ENCODE peak calls at places on chromosomes 1 and 21, in ten cellular contexts. X, V, G, D, W, Y, O, M, Q and K are unnamed samples. For H3K27me3 and H3K4me1, the result is how much of the 10 kb centered on the place peaks cover.

GRCh38 chr1:52141513-52142219 is at the start of gene ZFYVE9:
- DNase-seq in X (peak), V (peak), G (peak), D (peak), W (peak), Y (peak), O (peak), M (peak), Q (peak), K (peak)

GRCh38 chr1:4048076-4048475 is 148.0 kb upstream of the C1orf174 start:
- DNase-seq in X (no peak), V (no peak), G (no peak), D (no peak), W (no peak), Y (peak), O (no peak), M (no peak), Q (no peak), K (no peak)

GRCh38 chr1:109659145-109659544 is 3.2 kb downstream of the GSTM4 start:
- DNase-seq in X (no peak), V (no peak), G (no peak), D (peak), W (no peak), Y (no peak), O (no peak), M (no peak), Q (no peak), K (no peak)

GRCh38 chr1:204672482-204673216 is 12.9 kb downstream of the LRRN2 start:
- DNase-seq in X (no peak), V (no peak), G (peak), D (no peak), W (no peak), Y (no peak), O (no peak), M (no peak), Q (no peak), K (no peak)

GRCh38 chr1:225111000-225111399 is 181.5 kb downstream of the DNAH14 start:
- DNase-seq in X (no peak), V (no peak), G (no peak), D (no peak), W (no peak), Y (no peak), O (no peak), M (no peak), Q (no peak), K (no peak)

GRCh38 chr1:216945506-216946080 is 222.4 kb upstream of the ESRRG start:
- DNase-seq in X (no peak), V (no peak), G (no peak), D (no peak), W (no peak), Y (no peak), O (no peak), M (no peak), Q (no peak), K (no peak)

GRCh38 chr1:37354876-37355275 is 119.5 kb upstream of the ZC3H12A start:
- DNase-seq in X (no peak), V (no peak), G (no peak), D (no peak), W (no peak), Y (no peak), O (no peak), M (no peak), Q (no peak), K (no peak)

GRCh38 chr1:226408285-226409184 is 642 bp upstream of the PARP1 start:
- DNase-seq in X (no peak), V (no peak), G (no peak), D (no peak), W (no peak), Y (no peak), O (no peak), M (no peak), Q (no peak), K (peak)

GRCh38 chr21:31905444-31906400 is 32.9 kb downstream of the HUNK start:
- DNase-seq in X (no peak), V (no peak), G (no peak), D (no peak), W (no peak), Y (no peak), O (no peak), M (no peak), Q (no peak), K (no peak)

GRCh38 chr1:116768416-116768815 is 14.2 kb downstream of the CD2 start:
- DNase-seq in X (no peak), V (no peak), G (no peak), D (no peak), W (no peak), Y (no peak), O (no peak), M (no peak), Q (no peak), K (no peak)

GRCh38 chr1:178119623-178120022 is 25.7 kb downstream of the RASAL2 start:
- DNase-seq in X (no peak), V (no peak), G (no peak), D (no peak), W (no peak), Y (no peak), O (no peak), M (no peak), Q (no peak), K (no peak)

GRCh38 chr1:94783342-94784264 is 36.6 kb upstream of the SLC44A3 start:
- DNase-seq in X (no peak), V (peak), G (no peak), D (peak), W (peak), Y (peak), O (peak), M (peak), Q (peak), K (peak)

GRCh38 chr1:6961905-6962304 is 176.7 kb downstream of the CAMTA1 start:
- DNase-seq in X (peak), V (no peak), G (no peak), D (no peak), W (no peak), Y (no peak), O (no peak), M (no peak), Q (no peak), K (no peak)

GRCh38 chr1:93878501-93878888 is 511 bp downstream of the DNTTIP2 start:
- DNase-seq in X (no peak), V (peak), G (peak), D (peak), W (peak), Y (peak), O (no peak), M (peak), Q (peak), K (peak)

GRCh38 chr1:115706009-115706362 is 62.5 kb downstream of the CASQ2 start:
- DNase-seq in X (no peak), V (no peak), G (no peak), D (no peak), W (no peak), Y (no peak), O (no peak), M (no peak), Q (no peak), K (no peak)

GRCh38 chr1:205423248-205423647 is 1.4 kb upstream of the LEMD1 start:
- DNase-seq in X (no peak), V (no peak), G (no peak), D (no peak), W (no peak), Y (no peak), O (no peak), M (no peak), Q (no peak), K (no peak)

GRCh38 chr1:33312413-33312749 is 8.5 kb downstream of the A3GALT2 start:
- DNase-seq in X (no peak), V (no peak), G (no peak), D (no peak), W (no peak), Y (no peak), O (no peak), M (no peak), Q (no peak), K (no peak)

GRCh38 chr1:103197266-103197665 is 88.9 kb upstream of the COL11A1 start:
- DNase-seq in X (no peak), V (no peak), G (no peak), D (no peak), W (no peak), Y (no peak), O (no peak), M (no peak), Q (no peak), K (no peak)

GRCh38 chr1:30809514-30810263 is 52.1 kb upstream of the LAPTM5 start:
- DNase-seq in X (no peak), V (no peak), G (peak), D (no peak), W (no peak), Y (no peak), O (no peak), M (no peak), Q (no peak), K (no peak)

GRCh38 chr1:42970143-42970542 is 11.5 kb upstream of the SLC2A1 start:
- DNase-seq in X (no peak), V (no peak), G (peak), D (no peak), W (no peak), Y (no peak), O (no peak), M (no peak), Q (no peak), K (no peak)

GRCh38 chr1:196152086-196152485 is 456.2 kb downstream of the KCNT2 start:
- DNase-seq in X (no peak), V (no peak), G (no peak), D (peak), W (no peak), Y (no peak), O (no peak), M (no peak), Q (peak), K (peak)

GRCh38 chr1:10793129-10793651 is 3.3 kb downstream of the CASZ1 start:
- DNase-seq in X (no peak), V (no peak), G (no peak), D (peak), W (peak), Y (no peak), O (no peak), M (no peak), Q (peak), K (peak)

GRCh38 chr21:28742527-28742926 is 250.2 kb downstream of the LTN1 start:
- DNase-seq in X (no peak), V (no peak), G (no peak), D (no peak), W (no peak), Y (no peak), O (no peak), M (no peak), Q (no peak), K (no peak)

GRCh38 chr1:47181955-47182680 is 7.7 kb downstream of the PDZK1IP1 start:
- DNase-seq in X (no peak), V (no peak), G (peak), D (no peak), W (peak), Y (no peak), O (no peak), M (no peak), Q (no peak), K (no peak)

GRCh38 chr1:20936621-20937020 is 149.5 kb upstream of the HP1BP3 start:
- DNase-seq in X (no peak), V (no peak), G (no peak), D (no peak), W (no peak), Y (no peak), O (no peak), M (no peak), Q (no peak), K (no peak)

GRCh38 chr21:16082038-16082816 is 352.4 kb downstream of the USP25 start:
- DNase-seq in X (no peak), V (no peak), G (no peak), D (no peak), W (no peak), Y (no peak), O (no peak), M (no peak), Q (no peak), K (no peak)

GRCh38 chr21:33241846-33242245 is 12.1 kb downstream of the IFNAR2 start:
- DNase-seq in X (no peak), V (no peak), G (no peak), D (no peak), W (no peak), Y (no peak), O (no peak), M (no peak), Q (no peak), K (no peak)

GRCh38 chr1:212699839-212700596 is at the start of gene BATF3:
- DNase-seq in X (no peak), V (peak), G (peak), D (no peak), W (peak), Y (peak), O (no peak), M (peak), Q (peak), K (peak)

GRCh38 chr1:31259746-31260145 is 20.1 kb upstream of the NKAIN1 start:
- DNase-seq in X (no peak), V (no peak), G (no peak), D (no peak), W (no peak), Y (no peak), O (no peak), M (no peak), Q (no peak), K (no peak)

GRCh38 chr1:175599212-175599681 is 144.1 kb downstream of the TNR start:
- DNase-seq in X (peak), V (no peak), G (no peak), D (no peak), W (no peak), Y (peak), O (no peak), M (no peak), Q (peak), K (no peak)

GRCh38 chr1:38613996-38614395 is 245.6 kb downstream of the RRAGC start:
- DNase-seq in X (peak), V (peak), G (no peak), D (no peak), W (no peak), Y (no peak), O (no peak), M (peak), Q (no peak), K (no peak)

GRCh38 chr1:38615680-38616079 is 243.9 kb downstream of the RRAGC start:
- DNase-seq in X (no peak), V (no peak), G (no peak), D (no peak), W (no peak), Y (no peak), O (no peak), M (no peak), Q (no peak), K (no peak)

GRCh38 chr1:38612956-38613355 is 246.6 kb downstream of the RRAGC start:
- DNase-seq in X (no peak), V (no peak), G (no peak), D (no peak), W (no peak), Y (no peak), O (no peak), M (no peak), Q (no peak), K (no peak)

GRCh38 chr1:38616846-38617245 is 242.7 kb downstream of the RRAGC start:
- DNase-seq in X (no peak), V (no peak), G (no peak), D (no peak), W (no peak), Y (no peak), O (no peak), M (no peak), Q (no peak), K (no peak)

GRCh38 chr1:38614861-38615260 is 244.7 kb downstream of the RRAGC start:
- DNase-seq in X (peak), V (peak), G (no peak), D (no peak), W (no peak), Y (no peak), O (no peak), M (no peak), Q (no peak), K (no peak)
- H3K27me3 ChIP-seq in X (under half), V (under half), G (under half), D (under half), W (under half), Y (under half), O (under half), M (under half), Q (under half), K (under half)

DNA sequence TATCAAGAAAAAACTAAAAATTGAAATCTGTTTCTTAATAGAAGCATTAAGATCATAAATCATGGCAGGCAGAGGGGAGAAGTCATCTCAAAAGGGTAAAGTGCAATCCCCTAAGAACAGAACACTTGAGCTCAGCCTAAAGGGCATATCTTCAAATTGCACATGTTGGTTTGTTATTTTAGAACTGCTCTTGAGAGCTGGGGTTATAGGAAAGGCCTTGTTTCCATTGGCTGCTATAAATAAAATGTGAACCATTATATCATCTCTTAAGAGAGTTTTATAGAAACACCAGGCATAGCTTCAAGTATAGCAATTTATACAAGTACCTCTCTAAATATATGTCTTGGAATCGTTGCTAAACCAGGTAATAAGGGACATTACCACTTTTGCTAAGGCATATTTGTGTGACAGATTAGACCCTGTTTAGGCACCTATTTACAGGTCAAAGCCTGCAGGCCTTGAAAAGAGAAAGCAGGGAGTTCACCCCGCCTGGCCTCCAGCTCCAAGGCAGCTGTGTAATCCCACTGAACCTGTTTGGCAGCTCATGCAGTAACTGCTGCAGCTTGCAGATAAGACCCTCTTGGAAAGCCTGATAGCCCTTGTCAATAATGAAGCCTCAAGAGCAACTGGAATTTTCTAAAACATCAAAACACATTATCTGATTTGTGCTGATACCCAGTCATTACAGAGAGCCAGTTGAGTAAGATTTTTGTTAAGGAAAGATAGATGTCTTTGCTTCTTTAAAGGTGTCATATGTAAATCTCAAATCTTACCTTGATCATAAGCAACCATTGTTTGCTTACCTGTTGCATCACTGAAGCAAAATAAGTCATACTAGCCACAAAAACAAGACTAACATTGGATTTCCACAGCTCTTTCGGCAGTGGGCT is 24.2 kb upstream of the SYDE2 start:
- DNase-seq in X (no peak), V (peak), G (peak), D (peak), W (peak), Y (no peak), O (no peak), M (peak), Q (peak), K (peak)
- H3K4me1 ChIP-seq in X (under half), V (under half), G (under half), D (under half), W (half or more), Y (under half), O (under half), M (under half), Q (under half), K (under half)

GRCh38 chr1:15154480-15155036 is 1.0 kb downstream of the TMEM51 start:
- DNase-seq in X (no peak), V (no peak), G (peak), D (peak), W (peak), Y (peak), O (no peak), M (peak), Q (peak), K (peak)

GRCh38 chr1:15152318-15153183 is 996 bp upstream of the TMEM51 start:
- DNase-seq in X (peak), V (peak), G (peak), D (peak), W (peak), Y (peak), O (peak), M (peak), Q (peak), K (peak)

GRCh38 chr1:15153842-15154479 is 414 bp downstream of the TMEM51 start:
- DNase-seq in X (peak), V (peak), G (peak), D (peak), W (peak), Y (peak), O (no peak), M (peak), Q (peak), K (peak)

GRCh38 chr1:15151871-15152270 is 1.7 kb upstream of the TMEM51 start:
- DNase-seq in X (no peak), V (no peak), G (no peak), D (no peak), W (no peak), Y (no peak), O (no peak), M (no peak), Q (no peak), K (no peak)

DNA sequence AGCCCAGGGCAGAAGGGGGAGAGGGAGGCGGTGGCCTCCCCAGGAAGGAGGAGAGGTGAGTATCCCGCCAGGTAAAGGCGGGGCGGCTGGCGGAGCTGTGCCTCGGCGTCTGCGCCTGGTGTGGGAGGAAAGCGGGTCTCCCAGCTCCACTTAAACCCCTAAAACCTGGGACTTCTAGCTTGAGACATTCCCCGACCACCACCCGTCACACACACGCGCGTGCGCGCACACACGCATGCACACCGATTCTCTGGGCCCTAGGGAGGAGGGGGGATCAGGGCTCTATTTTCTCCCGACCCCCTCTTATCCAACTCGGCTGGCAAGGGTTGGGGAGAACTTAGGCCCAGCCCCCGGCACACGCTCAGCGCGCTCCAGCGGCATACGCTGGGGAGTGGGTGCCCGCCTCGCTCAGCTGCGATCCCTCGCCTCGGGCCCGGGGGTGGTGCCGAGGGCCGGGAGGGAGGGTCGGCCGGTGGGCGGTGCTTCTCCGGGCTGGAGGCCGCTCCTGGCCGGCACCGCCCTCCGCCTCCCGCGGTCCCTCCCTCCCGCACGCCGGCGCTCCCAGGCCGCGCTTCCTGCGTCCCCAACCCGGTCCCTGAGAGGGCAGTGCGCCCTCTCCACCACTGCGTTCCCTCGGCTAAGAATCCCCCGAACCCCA is at the start of gene TMEM51:
- DNase-seq in X (peak), V (peak), G (peak), D (peak), W (peak), Y (peak), O (no peak), M (peak), Q (peak), K (peak)
- H3K27me3 ChIP-seq in X (under half), V (under half), G (under half), D (under half), W (under half), Y (under half), O (under half), M (under half), Q (under half), K (under half)

GRCh38 chr1:67574221-67574620 is 110.8 kb upstream of the GADD45A start:
- DNase-seq in X (no peak), V (no peak), G (no peak), D (no peak), W (no peak), Y (no peak), O (no peak), M (no peak), Q (no peak), K (no peak)
- H3K4me1 ChIP-seq in X (under half), V (under half), G (under half), D (under half), W (under half), Y (under half), O (under half), M (under half), Q (under half), K (under half)

DNA sequence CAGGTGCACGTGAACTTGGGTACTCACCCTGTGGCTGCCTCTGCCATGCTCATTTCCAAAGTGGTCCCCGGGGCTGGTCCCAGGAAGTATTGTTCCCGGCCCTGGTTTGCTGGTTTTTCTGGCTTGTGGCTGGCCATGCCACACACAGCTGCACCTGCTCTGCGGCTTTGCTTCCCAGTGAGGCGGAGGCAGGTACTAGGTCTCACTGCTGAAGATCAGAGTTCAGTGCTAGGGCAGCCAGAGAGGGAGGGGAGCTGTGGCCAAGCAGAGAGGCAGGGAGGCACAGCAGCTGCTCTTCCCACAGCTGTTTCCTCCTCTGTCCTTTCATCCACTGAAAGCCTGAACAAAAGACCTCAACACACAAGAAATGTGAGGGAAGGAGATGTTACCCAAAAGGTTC is 30.5 kb downstream of the ENO1 start:
- DNase-seq in X (no peak), V (no peak), G (no peak), D (peak), W (peak), Y (no peak), O (no peak), M (no peak), Q (peak), K (peak)
- H3K27me3 ChIP-seq in X (under half), V (under half), G (under half), D (under half), W (under half), Y (under half), O (under half), M (under half), Q (under half), K (under half)

GRCh38 chr21:35207322-35207721 is 158.2 kb upstream of the RUNX1 start:
- DNase-seq in X (no peak), V (no peak), G (no peak), D (no peak), W (no peak), Y (no peak), O (no peak), M (no peak), Q (no peak), K (no peak)
- H3K4me1 ChIP-seq in X (under half), V (under half), G (under half), D (under half), W (under half), Y (under half), O (under half), M (half or more), Q (under half), K (under half)

GRCh38 chr21:36690637-36691538 is 8.0 kb upstream of the SIM2 start:
- DNase-seq in X (no peak), V (no peak), G (no peak), D (no peak), W (no peak), Y (no peak), O (no peak), M (no peak), Q (no peak), K (no peak)
- H3K27me3 ChIP-seq in X (half or more), V (half or more), G (half or more), D (half or more), W (under half), Y (under half), O (under half), M (half or more), Q (half or more), K (half or more)